ENCODE peak calls at places on chromosomes 12 and 14, in four cellular contexts. B, P, M and U are unnamed samples.
A peak's percentile ranks its signal among the peaks of the same experiment; 100 is the strongest.

GRCh38 chr14:66043921-66044320 is 442.2 kb upstream of the CCDC196 start:
- DNase-seq in M (no peak), B (no peak), P (no peak), U (no peak)

GRCh38 chr12:113552760-113553159 is 81.1 kb upstream of the LHX5 start:
- DNase-seq in P (no peak), B (no peak), M (no peak), U (no peak)

GRCh38 chr14:91877376-91877775 is 10.0 kb upstream of the TC2N start:
- DNase-seq in B (no peak), M (no peak), P (no peak), U (no peak)

GRCh38 chr12:109274381-109274780 is 34.7 kb downstream of the FOXN4 start:
- DNase-seq in B (no peak), P (no peak), M (no peak), U (no peak)

GRCh38 chr14:97106166-97106565 is 309.0 kb downstream of the VRK1 start:
- DNase-seq in M (no peak), P (no peak), B (no peak), U (no peak)

GRCh38 chr14:97813556-97813955 is 1016.4 kb downstream of the VRK1 start:
- DNase-seq in M (no peak), B (no peak), P (no peak), U (no peak)

GRCh38 chr12:109696485-109697269 is 16.9 kb upstream of the FAM222A start:
- DNase-seq in B (no peak), M (peak; percentile 36), P (no peak), U (no peak)

GRCh38 chr14:59627011-59627520 is 50.5 kb upstream of the CCDC175 start:
- DNase-seq in M (no peak), B (no peak), P (no peak), U (no peak)

GRCh38 chr12:115049617-115050016 is 365.6 kb upstream of the TBX3 start:
- DNase-seq in B (no peak), M (no peak), P (no peak), U (no peak)

GRCh38 chr12:53725824-53726223 is 1.4 kb downstream of the CALCOCO1 start:
- DNase-seq in P (no peak), B (no peak), M (no peak), U (no peak)

GRCh38 chr14:106807493-106807892 is 1281.1 kb downstream of the TMEM121 start:
- DNase-seq in M (no peak), B (no peak), P (no peak), U (no peak)

GRCh38 chr14:106802413-106803364 is 1276.3 kb downstream of the TMEM121 start:
- DNase-seq in M (peak; percentile 40), B (no peak), P (no peak), U (no peak)

GRCh38 chr14:106808907-106809306 is 1282.5 kb downstream of the TMEM121 start:
- DNase-seq in P (no peak), M (no peak), B (no peak), U (no peak)

GRCh38 chr14:106808458-106808857 is 1282.1 kb downstream of the TMEM121 start:
- DNase-seq in M (no peak), B (no peak), P (no peak), U (no peak)

DNA sequence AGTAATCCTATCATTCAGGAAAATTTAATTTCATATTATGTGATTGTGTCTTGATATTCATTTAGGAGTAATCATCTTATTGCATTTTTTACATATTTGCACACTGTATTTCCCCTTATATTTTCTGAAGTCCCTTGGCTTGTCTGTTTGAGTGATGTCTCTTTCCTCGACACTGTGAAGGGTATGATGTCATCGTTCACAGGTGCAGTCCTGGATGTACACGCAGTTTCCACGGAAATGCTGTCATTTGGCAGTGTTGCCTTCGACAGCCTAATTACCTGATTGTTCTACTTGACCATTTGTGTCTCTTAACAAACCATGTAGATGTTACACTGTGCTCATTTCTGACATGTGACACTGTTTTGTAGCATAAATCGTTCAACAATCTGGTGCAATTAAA is 1277.0 kb downstream of the TMEM121 start:
- DNase-seq in B (no peak), M (no peak), P (no peak), U (no peak)
- H3K9me3 ChIP-seq in B (no peaks in the 10 kb centered on the region), M (no peaks in the 10 kb centered on the region), P (no peaks in the 10 kb centered on the region), U (no peaks in the 10 kb centered on the region)

GRCh38 chr14:22629357-22629756 is 14.8 kb downstream of the OR6J1 start:
- DNase-seq in M (no peak), P (no peak), B (no peak), U (no peak)

GRCh38 chr14:22623047-22623446 is 21.1 kb downstream of the OR6J1 start:
- DNase-seq in P (no peak), M (no peak), B (no peak), U (no peak)

GRCh38 chr14:22627506-22628263 is 16.5 kb downstream of the OR6J1 start:
- DNase-seq in B (no peak), P (no peak), M (no peak), U (no peak)

GRCh38 chr14:22630066-22630465 is 14.1 kb downstream of the OR6J1 start:
- DNase-seq in M (no peak), B (no peak), P (no peak), U (no peak)

DNA sequence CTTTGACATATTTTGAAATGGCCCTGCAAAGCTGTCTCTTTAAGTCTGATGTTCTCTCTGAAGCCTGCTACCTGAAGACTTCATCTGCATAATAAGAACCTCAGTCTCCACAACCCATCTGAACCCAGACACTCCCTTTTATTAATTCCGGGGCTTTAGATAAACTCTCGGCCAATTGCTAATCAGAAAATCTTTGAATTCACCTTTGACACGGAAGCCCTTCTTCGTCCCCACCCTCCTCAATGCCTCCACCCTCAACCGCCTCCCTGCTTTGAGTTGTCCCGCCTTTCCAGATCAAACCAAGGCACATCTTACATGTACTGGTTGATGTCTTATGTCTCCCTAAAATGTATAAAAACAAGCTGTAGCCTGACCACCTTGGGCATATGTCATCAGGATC is 17.6 kb downstream of the OR6J1 start:
- DNase-seq in M (no peak), B (no peak), P (no peak), U (no peak)
- H3K4me3 ChIP-seq in M (no peak overlapping the region), B (no peak overlapping the region), P (no peak overlapping the region), U (no peak overlapping the region)

GRCh38 chr14:103186894-103187586 is 63.8 kb downstream of the TNFAIP2 start:
- DNase-seq in P (no peak), B (no peak), M (peak; percentile 79), U (peak; percentile 53)

GRCh38 chr14:103187911-103188310 is 64.7 kb downstream of the TNFAIP2 start:
- DNase-seq in M (no peak), B (no peak), P (no peak), U (no peak)

GRCh38 chr14:103190731-103191130 is 67.5 kb downstream of the TNFAIP2 start:
- DNase-seq in P (no peak), M (no peak), B (no peak), U (peak; percentile 48)

GRCh38 chr14:103189481-103190470 is 66.5 kb downstream of the TNFAIP2 start:
- DNase-seq in P (no peak), M (no peak), B (no peak), U (peak; percentile 63)

DNA sequence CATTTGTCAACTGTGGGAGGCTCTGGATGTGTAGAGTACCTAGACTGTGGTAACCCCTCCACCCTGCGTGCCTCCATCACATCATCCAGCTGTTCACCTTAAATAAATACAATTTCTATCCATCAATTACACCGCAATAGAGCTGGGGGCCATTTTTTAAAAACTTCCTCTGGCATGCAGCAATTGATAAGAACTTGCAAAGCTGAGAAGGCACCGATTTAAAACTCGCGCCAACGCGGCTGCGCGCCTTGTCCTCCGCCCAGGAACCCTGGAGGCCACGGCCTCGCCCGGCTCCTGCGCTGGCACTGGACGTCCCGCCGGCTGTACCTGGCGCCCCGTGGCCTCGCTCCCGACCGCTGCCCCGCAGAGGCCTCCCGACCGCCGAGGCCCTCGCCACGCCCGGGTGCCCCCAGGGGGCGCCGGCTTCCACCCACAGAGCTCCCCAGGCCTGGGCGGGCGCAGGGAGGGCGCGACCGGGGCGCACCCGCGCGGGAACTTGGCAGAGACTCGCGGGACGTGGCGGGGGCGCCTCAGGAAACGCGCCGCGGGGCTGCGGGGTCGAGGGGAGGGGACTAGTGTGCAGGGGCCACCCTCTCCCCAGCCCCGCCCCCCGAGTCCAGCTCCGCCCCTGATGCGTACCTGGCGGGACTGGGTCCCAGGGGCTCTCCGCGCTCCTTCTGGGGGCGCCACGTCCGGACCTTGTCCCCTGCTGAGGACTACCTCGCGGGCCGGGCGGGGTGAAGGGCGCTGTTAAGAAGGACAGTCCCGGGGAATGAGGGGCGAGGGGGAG is 65.6 kb downstream of the TNFAIP2 start:
- DNase-seq in M (no peak), B (peak; percentile 4), P (peak; percentile 75), U (peak; percentile 66)
- H3K9me3 ChIP-seq in M (no peaks in the 10 kb centered on the region), B (no peaks in the 10 kb centered on the region), P (no peaks in the 10 kb centered on the region), U (no peaks in the 10 kb centered on the region)

GRCh38 chr12:70185301-70185700 is 57.9 kb upstream of the CNOT2 start:
- DNase-seq in B (no peak), P (no peak), M (no peak), U (no peak)
- H3K4me3 ChIP-seq in B (no peak overlapping the region), P (no peak overlapping the region), M (no peak overlapping the region), U (no peak overlapping the region)

GRCh38 chr14:50477760-50478159 is 54.6 kb downstream of the MAP4K5 start:
- DNase-seq in B (no peak), P (no peak), M (no peak), U (no peak)

GRCh38 chr14:50471838-50472465 is 60.4 kb downstream of the MAP4K5 start:
- DNase-seq in M (no peak), B (no peak), P (no peak), U (no peak)

GRCh38 chr14:50479041-50479440 is 53.3 kb downstream of the MAP4K5 start:
- DNase-seq in M (no peak), B (no peak), P (no peak), U (no peak)

GRCh38 chr14:50476134-50476533 is 56.2 kb downstream of the MAP4K5 start:
- DNase-seq in P (no peak), M (no peak), B (no peak), U (no peak)

GRCh38 chr14:50475460-50475859 is 56.9 kb downstream of the MAP4K5 start:
- DNase-seq in M (peak; percentile 52), B (no peak), P (no peak), U (no peak)
- H3K9me3 ChIP-seq in M (peaks cover 10% of the 10 kb centered on the region), B (no peaks in the 10 kb centered on the region), P (peaks cover 27% of the 10 kb centered on the region), U (peaks cover 4% of the 10 kb centered on the region)

GRCh38 chr14:77950371-77950770 is 150.5 kb downstream of the ADCK1 start:
- DNase-seq in M (no peak), P (no peak), B (no peak), U (no peak)

GRCh38 chr14:77947372-77947771 is 147.5 kb downstream of the ADCK1 start:
- DNase-seq in B (no peak), P (no peak), M (no peak), U (no peak)
- H3K4me3 ChIP-seq in B (no peak overlapping the region), P (no peak overlapping the region), M (no peak overlapping the region), U (no peak overlapping the region)

DNA sequence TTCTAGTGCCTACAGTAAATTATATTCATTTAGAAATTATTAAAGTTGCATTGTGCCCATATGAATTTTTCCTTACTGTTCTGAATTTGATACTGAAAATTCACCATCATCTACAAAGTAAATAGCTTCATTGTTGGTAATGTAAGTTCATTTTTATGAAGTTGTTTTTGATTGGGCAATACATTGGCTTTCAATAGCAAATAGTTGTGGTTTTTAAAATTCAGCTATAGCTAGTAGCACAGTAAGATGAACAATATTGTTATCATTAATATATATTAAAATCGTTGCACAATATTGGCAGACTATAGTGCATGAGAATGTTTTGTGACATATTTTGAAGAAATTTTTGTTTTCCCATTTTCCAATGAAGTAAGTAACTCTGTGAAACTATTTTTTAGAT is 575.0 kb downstream of the PRKD1 start:
- DNase-seq in B (no peak), M (no peak), P (no peak), U (no peak)
- H3K9me3 ChIP-seq in B (no peaks in the 10 kb centered on the region), M (peaks cover 70% of the 10 kb centered on the region), P (no peaks in the 10 kb centered on the region), U (no peaks in the 10 kb centered on the region)